ENCODE peak calls at places on chromosomes 13 and 19, in seven cellular contexts. J, P, T, K, M, D and F are unnamed samples.

GRCh38 chr13:19622189-19622588 is 11.3 kb upstream of the MPHOSPH8 start:
- DNase-seq in J (no peak), P (no peak), T (no peak), K (no peak), M (no peak), D (no peak), F (no peak)

GRCh38 chr13:45654633-45655349 is 39.3 kb upstream of the ERICH6B start:
- DNase-seq in J (no peak), P (no peak), T (no peak), K (no peak), M (no peak), D (no peak), F (no peak)

GRCh38 chr19:41187884-41188279 is 5.1 kb upstream of the CYP2S1 start:
- DNase-seq in J (no peak), P (no peak), T (no peak), K (no peak), M (no peak), D (no peak), F (no peak)

GRCh38 chr19:51226068-51226467 is 1.2 kb downstream of the CD33 start:
- DNase-seq in J (no peak), P (no peak), T (no peak), K (no peak), M (no peak), D (no peak), F (no peak)

GRCh38 chr13:113741101-113741731 is 17.8 kb upstream of the TMEM255B start:
- DNase-seq in J (no peak), P (no peak), T (no peak), K (no peak), M (no peak), D (no peak), F (no peak)

GRCh38 chr19:55468054-55468393 is 3.5 kb upstream of the C19orf85 start:
- DNase-seq in J (no peak), P (no peak), T (no peak), K (no peak), M (no peak), D (no peak), F (no peak)

GRCh38 chr13:38539632-38540031 is 147.2 kb upstream of the FREM2 start:
- DNase-seq in J (no peak), P (no peak), T (no peak), K (no peak), M (no peak), D (no peak), F (no peak)

GRCh38 chr13:95267662-95268369 is 33.4 kb downstream of the ABCC4 start:
- DNase-seq in J (peak), P (peak), T (peak), K (no peak), M (no peak), D (no peak), F (no peak)

GRCh38 chr19:29515233-29515619 is 10.6 kb upstream of the VSTM2B start:
- DNase-seq in J (no peak), P (no peak), T (no peak), K (no peak), M (no peak), D (no peak), F (no peak)

GRCh38 chr19:9296336-9296735 is 13.3 kb downstream of the ZNF699 start:
- DNase-seq in J (no peak), P (no peak), T (no peak), K (no peak), M (no peak), D (no peak), F (no peak)

GRCh38 chr13:41905600-41906254 is 55.2 kb downstream of the VWA8 start:
- DNase-seq in J (peak), P (peak), T (no peak), K (no peak), M (no peak), D (no peak), F (no peak)

GRCh38 chr19:6800991-6801396 is 28.5 kb downstream of the VAV1 start:
- DNase-seq in J (peak), P (peak), T (no peak), K (no peak), M (no peak), D (no peak), F (no peak)

GRCh38 chr13:74128171-74128767 is 5.9 kb downstream of the KLF12 start:
- DNase-seq in J (no peak), P (peak), T (no peak), K (no peak), M (no peak), D (no peak), F (no peak)

GRCh38 chr19:30799854-30800755 is 427.9 kb downstream of the ZNF536 start:
- DNase-seq in J (no peak), P (peak), T (no peak), K (peak), M (peak), D (peak), F (no peak)

GRCh38 chr13:95787356-95788099 is 110.6 kb downstream of the DNAJC3 start:
- DNase-seq in J (no peak), P (no peak), T (no peak), K (no peak), M (no peak), D (no peak), F (no peak)

DNA sequence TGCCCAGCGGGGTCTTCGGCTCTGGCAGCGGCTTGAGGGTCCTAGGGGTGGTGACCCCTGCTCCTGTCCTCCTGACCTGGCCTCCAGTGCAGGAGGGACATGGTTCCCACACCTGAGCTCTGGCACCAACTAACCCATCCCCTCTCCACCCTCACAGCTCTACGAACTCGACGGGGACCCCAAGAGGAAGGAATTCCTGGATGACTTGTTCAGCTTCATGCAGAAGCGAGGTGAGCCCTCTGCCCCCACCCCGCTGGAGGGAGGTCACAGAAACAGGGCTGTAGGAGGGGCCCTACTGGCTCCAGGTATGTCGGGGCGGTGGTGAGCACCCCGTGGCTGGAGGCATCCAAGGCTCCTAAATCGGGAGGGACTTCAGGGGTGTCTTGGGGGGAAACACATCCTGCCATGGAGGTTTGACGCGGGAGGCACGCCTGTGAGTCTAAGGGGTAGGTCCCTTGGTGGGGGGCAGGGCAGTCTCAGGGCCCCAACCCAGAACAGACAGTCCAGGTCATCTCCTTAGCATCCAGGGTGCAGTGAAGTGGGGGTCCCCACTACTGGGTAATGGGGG is 24.1 kb upstream of the WDR18 start:
- DNase-seq in J (no peak), P (no peak), T (no peak), K (no peak), M (no peak), D (no peak), F (no peak)
- TF ChIP-seq CTCF in J (no peak), P (no peak), T (no peak), K (no peak), M (no peak), D (no peak), F (no peak)

GRCh38 chr19:53947624-53948023 is 15.1 kb upstream of the CACNG8 start:
- DNase-seq in J (no peak), P (no peak), T (no peak), K (no peak), M (no peak), D (no peak), F (no peak)
- TF ChIP-seq CTCF in J (no peak), P (peak), T (no peak), K (no peak), M (no peak), D (no peak), F (peak)

DNA sequence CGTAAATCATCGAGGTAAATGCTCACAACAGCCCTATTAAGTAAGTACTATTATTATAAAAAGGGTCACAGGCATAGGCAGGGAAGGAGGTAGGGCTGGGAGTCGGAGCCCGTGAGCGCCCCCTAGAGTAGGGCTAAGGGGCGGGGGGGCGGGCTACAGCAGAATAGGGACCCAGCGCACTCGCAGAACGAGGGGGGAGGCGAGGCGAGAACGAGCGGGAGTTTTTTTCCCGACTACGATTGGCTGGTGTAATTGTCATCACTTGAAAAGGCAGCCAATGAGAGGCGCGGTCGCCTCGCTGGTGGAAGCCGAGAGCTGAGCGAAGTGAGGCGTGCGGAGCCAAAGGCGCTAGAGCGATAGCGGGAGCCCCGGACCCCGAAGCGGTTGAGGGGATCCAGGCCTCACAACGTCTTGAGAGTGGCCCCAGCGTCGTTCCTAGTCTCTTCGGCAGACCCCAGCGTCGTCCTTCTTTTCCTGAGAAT is 24.2 kb downstream of the KEAP1 start:
- DNase-seq in J (no peak), P (peak), T (peak), K (peak), M (peak), D (peak), F (no peak)
- TF ChIP-seq CTCF in J (peak), P (peak), T (peak), K (peak), M (peak), D (peak), F (peak)

DNA sequence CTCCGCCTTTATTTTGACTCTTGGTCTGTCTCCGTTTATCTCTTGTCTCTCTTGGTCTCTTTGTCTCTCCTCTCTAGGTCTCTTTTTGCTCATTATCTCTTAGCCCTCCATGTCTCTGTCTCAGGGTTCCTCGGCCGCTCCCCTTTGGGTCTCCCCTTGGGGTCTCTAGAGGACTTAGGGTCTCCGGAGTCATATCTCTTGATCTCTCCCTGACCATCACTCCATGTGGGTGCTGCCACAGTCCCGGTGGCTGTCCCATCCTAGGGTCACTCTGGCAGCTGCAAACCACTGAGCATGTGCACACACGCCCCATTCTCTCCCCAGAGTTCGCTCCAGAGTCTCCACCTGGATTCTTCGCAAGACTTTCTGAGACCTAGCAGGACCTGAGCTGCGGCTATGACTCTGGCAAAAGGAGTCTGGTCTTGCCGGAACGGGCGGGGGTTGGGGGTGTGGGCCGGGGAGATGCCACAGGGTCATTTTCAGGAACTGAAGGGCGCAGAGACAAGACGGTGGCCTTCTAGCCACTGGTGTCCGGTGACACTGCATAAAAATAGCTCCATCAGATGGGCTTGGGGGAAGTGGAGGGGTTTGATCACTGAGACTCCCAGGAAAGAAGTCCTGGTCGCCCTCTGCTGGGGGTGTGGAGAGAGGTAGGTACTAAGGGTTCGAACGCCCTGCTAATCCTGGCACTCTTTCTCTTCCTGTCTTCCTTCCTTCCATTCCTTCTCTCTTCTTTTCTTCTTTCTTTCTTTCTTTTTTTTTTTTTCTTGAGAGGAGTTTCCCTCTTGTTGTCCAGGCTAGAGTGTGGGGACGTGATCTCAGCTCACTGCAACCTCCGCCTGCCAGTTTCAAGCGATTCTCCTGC is 1.2 kb upstream of the KCNA7 start:
- DNase-seq in J (no peak), P (no peak), T (no peak), K (no peak), M (no peak), D (peak), F (no peak)
- TF ChIP-seq CTCF in J (peak), P (peak), T (peak), K (no peak), M (peak), D (peak), F (peak)

DNA sequence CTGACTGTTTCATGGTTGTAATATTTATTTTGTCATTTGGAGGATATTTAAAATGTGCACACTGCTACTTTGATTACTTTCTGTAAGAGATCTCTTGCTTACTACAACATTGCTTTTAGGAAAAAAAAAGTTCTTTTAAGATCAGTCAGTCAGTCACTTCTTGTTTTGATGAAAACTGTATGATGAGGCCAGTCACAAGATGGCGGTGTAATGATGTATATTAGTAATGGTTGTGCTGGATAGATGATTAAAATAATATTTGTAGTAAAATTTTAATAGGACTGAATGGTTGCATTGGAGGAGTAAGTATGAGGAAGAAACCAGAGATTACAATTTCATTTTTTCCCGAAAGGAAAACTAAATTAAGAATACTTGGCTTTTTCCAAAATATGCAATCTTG is 2411.1 kb downstream of the PCDH9 start:
- DNase-seq in J (no peak), P (peak), T (no peak), K (no peak), M (no peak), D (no peak), F (no peak)
- TF ChIP-seq CTCF in J (peak), P (no peak), T (no peak), K (no peak), M (peak), D (no peak), F (peak)

GRCh38 chr13:23810842-23811241 is 78.4 kb downstream of the MIPEP start:
- DNase-seq in J (no peak), P (no peak), T (no peak), K (no peak), M (no peak), D (no peak), F (no peak)
- TF ChIP-seq CTCF in J (no peak), P (no peak), T (no peak), K (no peak), M (peak), D (no peak), F (no peak)

GRCh38 chr19:1455336-1456120 is 5.6 kb downstream of the APC2 start:
- DNase-seq in J (peak), P (peak), T (no peak), K (peak), M (no peak), D (no peak), F (peak)

GRCh38 chr19:1457892-1458291 is 8.0 kb downstream of the APC2 start:
- DNase-seq in J (no peak), P (no peak), T (no peak), K (no peak), M (no peak), D (no peak), F (no peak)

GRCh38 chr19:1456121-1456900 is 6.4 kb downstream of the APC2 start:
- DNase-seq in J (no peak), P (no peak), T (no peak), K (no peak), M (no peak), D (no peak), F (no peak)

GRCh38 chr19:1455002-1455335 is 5.0 kb downstream of the APC2 start:
- DNase-seq in J (no peak), P (no peak), T (no peak), K (no peak), M (no peak), D (no peak), F (no peak)

GRCh38 chr19:1457031-1457739 is 7.3 kb downstream of the APC2 start:
- DNase-seq in J (no peak), P (no peak), T (no peak), K (no peak), M (no peak), D (no peak), F (no peak)
- TF ChIP-seq CTCF in J (no peak), P (no peak), T (no peak), K (no peak), M (no peak), D (no peak), F (no peak)

DNA sequence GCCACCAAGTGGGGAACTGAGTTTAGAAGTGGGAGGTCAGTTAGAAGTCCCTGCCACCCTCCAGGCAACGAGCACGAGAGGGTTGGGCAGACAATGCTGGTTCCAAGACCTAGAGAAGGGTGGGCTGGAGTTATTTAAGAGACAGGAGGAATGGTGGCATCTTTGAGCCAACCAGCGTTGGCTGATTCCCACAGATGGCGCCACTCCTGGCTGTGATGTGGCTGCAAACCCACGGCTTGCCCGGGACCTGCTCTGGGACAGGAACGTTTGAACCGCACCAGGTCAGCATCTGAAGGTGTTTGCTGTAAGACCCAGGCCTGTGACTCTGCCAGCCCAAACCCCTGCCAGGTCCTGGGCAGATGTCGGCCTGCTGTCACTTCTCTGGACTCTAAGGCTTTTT is 42.8 kb downstream of the BICRA start:
- DNase-seq in J (no peak), P (no peak), T (no peak), K (no peak), M (no peak), D (no peak), F (no peak)
- TF ChIP-seq CTCF in J (no peak), P (no peak), T (no peak), K (no peak), M (no peak), D (no peak), F (no peak)

GRCh38 chr13:90974249-90974954 is 373.1 kb upstream of the MIR17HG start:
- DNase-seq in J (no peak), P (no peak), T (no peak), K (no peak), M (no peak), D (no peak), F (no peak)

DNA sequence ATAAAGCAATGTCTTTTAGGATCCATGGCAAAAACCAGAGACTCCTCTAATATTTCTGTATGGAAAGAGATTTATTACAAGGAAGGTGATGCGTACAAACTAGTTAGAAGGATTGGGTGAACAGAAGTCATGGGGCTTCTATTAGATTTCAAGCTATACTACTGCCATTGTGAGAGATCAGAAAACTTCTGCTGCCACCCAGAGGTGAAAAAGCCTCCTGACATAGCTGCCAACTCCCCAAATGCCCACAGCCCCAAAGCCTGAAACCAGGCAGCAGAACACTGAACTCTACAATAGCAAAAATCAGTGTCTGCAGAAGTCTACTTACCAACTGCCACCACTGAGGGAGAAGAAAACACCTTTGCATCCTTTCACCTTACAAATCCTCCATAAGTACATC is 379.0 kb upstream of the MIR17HG start:
- DNase-seq in J (no peak), P (peak), T (no peak), K (no peak), M (no peak), D (no peak), F (no peak)
- TF ChIP-seq CTCF in J (peak), P (no peak), T (no peak), K (no peak), M (peak), D (no peak), F (peak)